ENCODE peak calls at places on chromosome 3, in ten cellular contexts. U is mesothelial cell of epicardium; W is stimulated activated CD4-positive, alpha-beta T cell treated with anti-CD3 and anti-CD28 coated beads, Interleukin-4, amount 100 ng/mL, for 48 hours; O is AG04450; K is foreskin fibroblast; V is mesenteric fat pad; H is T-cell; Q is Kasumi-1; B is HuH-7; Y is GM20000. G is an unnamed sample.
A peak's percentile ranks its signal among the peaks of the same experiment; 100 is the strongest.

GRCh38 chr3:151135548-151136337 is 50.3 kb downstream of the MED12L start:
- DNase-seq in U (no peak), W (peak; percentile 23), O (no peak), K (no peak), V (no peak), H (peak; percentile 45), Q (peak; percentile 25), B (no peak), Y (no peak), G (no peak)

GRCh38 chr3:124600765-124601164 is 129.5 kb upstream of the UMPS start:
- DNase-seq in U (no peak), W (no peak), O (no peak), K (no peak), V (no peak), H (no peak), Q (no peak), B (no peak), Y (no peak), G (no peak)

GRCh38 chr3:38039101-38039898 is at the start of gene DLEC1:
- DNase-seq in U (no peak), W (peak; percentile 74), O (no peak), K (peak; percentile 19), V (peak; percentile 82), H (peak; percentile 83), Q (peak; percentile 4), B (no peak), Y (peak; percentile 89), G (peak; percentile 68)

GRCh38 chr3:151816091-151816604 is 2.2 kb downstream of the AADAC start:
- DNase-seq in U (no peak), W (no peak), O (peak; percentile 27), K (peak; percentile 68), V (no peak), H (no peak), Q (no peak), B (peak; percentile 27), Y (no peak), G (no peak)

GRCh38 chr3:141834296-141834695 is 42.1 kb upstream of the ATP1B3 start:
- DNase-seq in U (no peak), W (no peak), O (no peak), K (no peak), V (no peak), H (no peak), Q (no peak), B (no peak), Y (no peak), G (no peak)

GRCh38 chr3:108698461-108698860 is 58.7 kb downstream of the RETNLB start:
- DNase-seq in U (no peak), W (no peak), O (no peak), K (no peak), V (no peak), H (no peak), Q (no peak), B (no peak), Y (no peak), G (no peak)

GRCh38 chr3:111782447-111782782 is 76.7 kb upstream of the PHLDB2 start:
- DNase-seq in U (no peak), W (no peak), O (no peak), K (no peak), V (no peak), H (no peak), Q (no peak), B (no peak), Y (no peak), G (no peak)

GRCh38 chr3:9769426-9770275 is at the start of gene CAMK1:
- DNase-seq in U (peak; percentile 66), W (peak; percentile 72), O (no peak), K (peak; percentile 66), V (peak; percentile 93), H (peak; percentile 38), Q (no peak), B (peak; percentile 98), Y (peak; percentile 79), G (peak; percentile 85)

GRCh38 chr3:46861293-46861995 is 1.8 kb downstream of the MYL3 start:
- DNase-seq in U (peak; percentile 8), W (no peak), O (no peak), K (no peak), V (no peak), H (no peak), Q (no peak), B (no peak), Y (no peak), G (no peak)

GRCh38 chr3:151538706-151539403 is 78.0 kb upstream of the IGSF10 start:
- DNase-seq in U (no peak), W (no peak), O (no peak), K (peak; percentile 63), V (no peak), H (no peak), Q (peak; percentile 83), B (no peak), Y (no peak), G (no peak)

GRCh38 chr3:23763040-23763477 is 42.7 kb upstream of the UBE2E1 start:
- DNase-seq in U (no peak), W (no peak), O (no peak), K (no peak), V (no peak), H (no peak), Q (no peak), B (no peak), Y (no peak), G (no peak)

GRCh38 chr3:85090495-85090894 is 131.7 kb downstream of the CADM2 start:
- DNase-seq in U (no peak), W (no peak), O (no peak), K (no peak), V (no peak), H (no peak), Q (no peak), B (no peak), Y (no peak), G (no peak)

GRCh38 chr3:184320099-184320445 is 5.7 kb downstream of the EIF4G1 start:
- DNase-seq in U (no peak), W (no peak), O (peak; percentile 90), K (peak; percentile 97), V (peak; percentile 96), H (no peak), Q (peak; percentile 72), B (no peak), Y (no peak), G (no peak)

GRCh38 chr3:178456942-178457341 is 79.3 kb upstream of the KCNMB2 start:
- DNase-seq in U (no peak), W (no peak), O (no peak), K (no peak), V (no peak), H (no peak), Q (no peak), B (no peak), Y (no peak), G (no peak)

GRCh38 chr3:131218196-131218595 is 163.4 kb upstream of the NUDT16 start:
- DNase-seq in U (no peak), W (no peak), O (no peak), K (peak; percentile 45), V (no peak), H (no peak), Q (no peak), B (no peak), Y (no peak), G (no peak)

GRCh38 chr3:144350125-144350524 is 378.5 kb downstream of the DIPK2A start:
- DNase-seq in U (no peak), W (no peak), O (no peak), K (no peak), V (no peak), H (no peak), Q (no peak), B (no peak), Y (no peak), G (no peak)

GRCh38 chr3:187027531-187027936 is 97.2 kb downstream of the ST6GAL1 start:
- DNase-seq in U (no peak), W (peak; percentile 27), O (no peak), K (no peak), V (no peak), H (peak; percentile 90), Q (no peak), B (no peak), Y (no peak), G (no peak)

GRCh38 chr3:10550705-10551104 is 45.3 kb upstream of the ATP2B2 start:
- DNase-seq in U (no peak), W (no peak), O (no peak), K (no peak), V (no peak), H (no peak), Q (no peak), B (no peak), Y (no peak), G (peak; percentile 20)

GRCh38 chr3:186782542-186783069 is 771 bp upstream of the EIF4A2 start:
- DNase-seq in U (no peak), W (no peak), O (no peak), K (no peak), V (no peak), H (no peak), Q (peak; percentile 58), B (no peak), Y (peak; percentile 53), G (no peak)

GRCh38 chr3:61559108-61559731 is 2.2 kb upstream of the PTPRG start:
- DNase-seq in U (no peak), W (no peak), O (no peak), K (no peak), V (no peak), H (no peak), Q (no peak), B (no peak), Y (no peak), G (no peak)

GRCh38 chr3:85360742-85361387 is 402.1 kb downstream of the CADM2 start:
- DNase-seq in U (no peak), W (no peak), O (no peak), K (peak; percentile 1), V (no peak), H (no peak), Q (peak; percentile 73), B (peak; percentile 12), Y (peak; percentile 12), G (peak; percentile 7)

GRCh38 chr3:40583691-40584090 is 58.9 kb downstream of the ZNF621 start:
- DNase-seq in U (no peak), W (no peak), O (no peak), K (no peak), V (no peak), H (no peak), Q (no peak), B (no peak), Y (no peak), G (no peak)

GRCh38 chr3:56467108-56467507 is 1.2 kb downstream of the ERC2 start:
- DNase-seq in U (peak; percentile 81), W (peak; percentile 37), O (no peak), K (peak; percentile 28), V (no peak), H (no peak), Q (no peak), B (peak; percentile 70), Y (peak; percentile 35), G (peak; percentile 83)

GRCh38 chr3:134886991-134887390 is 91.9 kb downstream of the EPHB1 start:
- DNase-seq in U (no peak), W (no peak), O (no peak), K (no peak), V (no peak), H (no peak), Q (no peak), B (no peak), Y (no peak), G (no peak)

GRCh38 chr3:185337231-185337816 is 25.6 kb upstream of the MAP3K13 start:
- DNase-seq in U (no peak), W (no peak), O (no peak), K (no peak), V (no peak), H (no peak), Q (no peak), B (no peak), Y (no peak), G (no peak)

GRCh38 chr3:34419801-34420200 is 621.4 kb downstream of the PDCD6IP start:
- DNase-seq in U (no peak), W (no peak), O (no peak), K (no peak), V (no peak), H (no peak), Q (peak; percentile 39), B (peak; percentile 10), Y (no peak), G (no peak)

GRCh38 chr3:37713820-37714204 is 147.9 kb upstream of the CTDSPL start:
- DNase-seq in U (no peak), W (no peak), O (no peak), K (no peak), V (no peak), H (no peak), Q (no peak), B (no peak), Y (no peak), G (no peak)

GRCh38 chr3:71228156-71228885 is 355.2 kb downstream of the FOXP1 start:
- DNase-seq in U (no peak), W (no peak), O (no peak), K (no peak), V (no peak), H (no peak), Q (no peak), B (no peak), Y (no peak), G (no peak)